ENCODE peak calls at places on chromosomes 16 and 17, in six cellular contexts. X, K, U, W, B and L are unnamed samples.

GRCh38 chr17:21676281-21677111 is 15.8 kb upstream of the KCNJ18 start:
- DNase-seq in B (no peak), W (no peak), U (no peak), X (no peak), K (no peak), L (no peak)

GRCh38 chr16:25279491-25279890 is 21.8 kb upstream of the ZKSCAN2 start:
- DNase-seq in W (no peak), U (no peak), B (no peak), K (no peak), X (no peak), L (no peak)

GRCh38 chr17:81076097-81076754 is 41.3 kb downstream of the BAIAP2 start:
- DNase-seq in B (no peak), U (peak; percentile 76), X (no peak), W (no peak), K (no peak), L (no peak)

GRCh38 chr16:66366433-66367299 is at the start of gene CDH5:
- DNase-seq in B (no peak), K (peak; percentile 74), X (no peak), U (peak; percentile 86), W (peak; percentile 89), L (no peak)

GRCh38 chr16:69465083-69465721 is 40.8 kb downstream of the CYB5B start:
- DNase-seq in U (no peak), X (no peak), B (no peak), W (no peak), K (no peak), L (no peak)

GRCh38 chr17:81683208-81683583 is 401 bp downstream of the ARL16 start:
- DNase-seq in K (no peak), W (no peak), X (no peak), B (no peak), U (no peak), L (no peak)

GRCh38 chr17:35684046-35684802 is 47.2 kb upstream of the RASL10B start:
- DNase-seq in X (no peak), U (no peak), W (no peak), B (no peak), K (no peak), L (no peak)

GRCh38 chr16:9469512-9469911 is 378.1 kb downstream of the HAPSTR1 start:
- DNase-seq in B (no peak), U (no peak), X (no peak), W (no peak), K (no peak), L (no peak)

GRCh38 chr16:68100504-68100903 is 15.3 kb downstream of the NFATC3 start:
- DNase-seq in W (no peak), B (no peak), U (no peak), K (no peak), X (no peak), L (no peak)

GRCh38 chr17:80984749-80985148 is 6.9 kb upstream of the CHMP6 start:
- DNase-seq in B (no peak), U (peak; percentile 30), W (peak; percentile 48), X (no peak), K (no peak), L (no peak)

GRCh38 chr16:14600164-14600563 is 29.9 kb downstream of the PARN start:
- DNase-seq in U (no peak), B (no peak), W (no peak), X (no peak), K (no peak), L (no peak)

DNA sequence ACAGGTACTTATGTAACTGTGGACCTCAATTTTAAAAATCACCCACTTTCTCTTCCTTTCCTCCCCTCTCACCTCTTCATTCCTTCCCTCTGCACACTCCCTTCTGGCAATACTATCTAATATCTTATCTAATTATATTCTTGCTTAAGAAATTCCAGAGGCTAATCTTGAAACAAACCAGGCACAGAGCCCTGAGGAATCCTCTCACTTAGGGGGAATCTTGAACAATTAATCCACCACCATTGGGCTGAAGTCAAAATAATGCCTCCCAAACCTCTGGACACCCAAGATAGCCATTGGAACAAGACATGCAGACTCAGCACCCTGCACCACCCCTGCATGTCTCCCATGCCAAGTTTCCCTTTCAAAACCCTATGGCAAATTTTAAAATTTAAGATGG is 1.0 kb upstream of the KRTAP4-6 start:
- DNase-seq in X (no peak), W (no peak), B (no peak), K (no peak), U (no peak), L (no peak)
- H3K27ac ChIP-seq in X (no peak overlapping the region), W (no peak overlapping the region), B (no peak overlapping the region), K (no peak overlapping the region), U (no peak overlapping the region), L (no peak overlapping the region)

GRCh38 chr16:54289242-54290051 is 2.9 kb upstream of the IRX3 start:
- DNase-seq in W (no peak), U (no peak), K (no peak), B (no peak), X (no peak), L (no peak)

GRCh38 chr16:54291981-54292487 is 5.4 kb upstream of the IRX3 start:
- DNase-seq in X (no peak), U (no peak), W (no peak), B (no peak), K (no peak), L (no peak)

GRCh38 chr16:54290203-54291106 is 3.9 kb upstream of the IRX3 start:
- DNase-seq in K (no peak), W (no peak), X (no peak), U (no peak), B (no peak), L (no peak)

GRCh38 chr16:54288592-54289241 is 2.1 kb upstream of the IRX3 start:
- DNase-seq in X (no peak), K (no peak), U (no peak), B (no peak), W (no peak), L (no peak)

DNA sequence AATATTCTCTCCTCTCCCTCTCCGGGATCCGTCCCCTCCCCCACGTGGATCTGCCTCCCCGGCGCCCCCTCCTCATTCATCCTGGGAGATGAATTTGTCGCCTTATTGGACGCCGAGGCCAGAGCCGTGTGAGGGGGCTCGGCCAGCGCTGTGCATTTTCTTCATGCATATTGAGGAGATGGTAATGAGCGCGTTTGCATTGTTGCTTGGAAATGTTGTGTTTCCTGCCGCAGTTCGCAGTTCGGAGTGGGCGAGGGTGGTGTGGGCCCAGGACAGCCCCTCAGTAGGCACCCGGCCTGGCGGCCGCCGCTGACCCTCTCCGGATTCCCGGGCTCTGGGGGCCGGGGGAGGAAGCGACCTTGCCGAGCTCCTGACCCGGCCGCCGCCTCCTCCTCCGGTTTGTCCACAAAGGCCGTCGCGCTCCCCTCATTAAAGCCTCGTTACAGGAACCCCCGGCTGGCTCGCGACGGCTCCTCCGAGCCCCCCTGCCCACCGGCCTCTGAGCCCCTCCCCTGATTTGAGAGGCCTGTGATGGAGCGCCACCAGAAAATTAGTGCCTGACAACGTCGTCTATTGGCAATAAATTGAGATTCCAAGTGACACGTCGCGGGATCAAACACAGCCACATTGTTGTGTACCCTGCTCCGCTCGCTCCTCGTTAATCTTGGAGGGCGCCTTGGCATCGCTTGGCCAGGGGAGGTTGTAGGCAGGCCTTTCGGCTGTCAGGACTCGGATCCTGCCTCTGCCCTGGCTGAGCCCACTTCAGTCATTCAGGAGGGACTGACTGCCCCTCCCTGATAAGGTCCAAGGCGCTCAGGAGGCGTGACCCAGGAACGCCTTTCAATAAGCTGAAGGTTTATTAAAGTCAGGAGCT is 4.8 kb upstream of the IRX3 start:
- DNase-seq in B (no peak), X (no peak), W (no peak), K (no peak), U (no peak), L (no peak)
- H3K4me3 ChIP-seq in B (no peak overlapping the region), X (no peak overlapping the region), W (no peak overlapping the region), K (no peak overlapping the region), U (no peak overlapping the region), L (no peak overlapping the region)

DNA sequence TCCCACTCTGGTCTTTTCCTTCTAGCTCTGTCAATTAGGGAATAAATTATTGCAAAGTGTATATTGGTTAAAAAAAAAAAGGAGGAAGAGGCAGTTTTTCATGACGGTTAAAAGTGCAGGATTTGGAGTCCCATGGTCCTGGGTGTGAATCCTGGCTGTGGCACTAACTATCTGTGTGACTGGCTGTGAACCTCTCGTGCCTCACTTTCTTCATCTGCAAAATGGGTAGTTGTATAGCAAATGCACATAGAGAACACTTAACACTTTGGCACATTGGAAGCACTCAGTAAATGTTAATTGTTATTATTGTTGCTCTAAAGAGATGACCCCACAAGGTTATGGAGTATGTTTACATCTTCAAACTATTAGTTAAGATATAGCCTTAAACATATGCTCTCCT is 10.5 kb upstream of the KRT23 start:
- DNase-seq in X (no peak), W (no peak), U (no peak), B (no peak), K (no peak), L (no peak)
- H3K27me3 ChIP-seq in X (peaks cover 2% of the 10 kb centered on the region), W (peaks cover 17% of the 10 kb centered on the region), U (no peaks in the 10 kb centered on the region), B (no peaks in the 10 kb centered on the region), K (peaks cover 19% of the 10 kb centered on the region), L (no peaks in the 10 kb centered on the region)

GRCh38 chr17:51430581-51430980 is 170.2 kb downstream of the UTP18 start:
- DNase-seq in X (no peak), K (no peak), W (no peak), B (no peak), U (no peak), L (no peak)
- H3K27ac ChIP-seq in X (no peak overlapping the region), K (no peak overlapping the region), W (no peak overlapping the region), B (no peak overlapping the region), U (no peak overlapping the region), L (no peak overlapping the region)

DNA sequence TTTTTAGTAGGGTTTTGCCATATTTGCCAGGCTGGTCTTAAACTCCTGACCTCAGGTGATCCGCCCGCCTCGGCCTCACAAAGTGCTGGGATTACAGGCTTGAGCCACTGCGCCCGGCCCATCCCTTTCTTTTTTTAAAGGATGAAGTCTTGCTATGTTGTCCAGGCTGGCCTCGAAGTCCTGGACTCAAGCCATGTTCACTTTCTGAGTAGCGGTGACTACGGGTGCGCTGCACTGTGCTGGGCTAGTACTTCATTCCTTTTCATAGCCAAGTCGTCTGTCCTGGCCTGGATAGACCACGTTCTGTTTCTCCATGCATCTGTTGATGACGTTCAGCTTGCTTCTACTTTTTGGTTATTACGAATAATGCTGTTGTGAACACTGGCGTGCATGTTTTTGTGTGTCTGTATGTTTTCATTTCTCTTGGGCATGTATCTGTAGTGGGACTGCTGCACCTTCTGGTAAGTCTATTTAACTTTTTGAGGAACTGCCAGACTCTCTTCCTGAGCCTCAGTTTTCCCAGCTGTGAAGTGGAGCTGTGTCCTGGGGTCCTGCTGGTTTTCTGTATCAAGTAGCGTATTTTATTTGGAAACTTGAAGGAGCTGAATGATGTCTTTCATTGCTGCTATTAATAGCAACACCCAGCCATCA is 40.0 kb upstream of the GSE1 start:
- DNase-seq in B (no peak), W (no peak), K (no peak), X (no peak), U (no peak), L (no peak)
- H3K4me3 ChIP-seq in B (no peak overlapping the region), W (peak overlapping the region; percentile 30), K (no peak overlapping the region), X (no peak overlapping the region), U (no peak overlapping the region), L (no peak overlapping the region)

DNA sequence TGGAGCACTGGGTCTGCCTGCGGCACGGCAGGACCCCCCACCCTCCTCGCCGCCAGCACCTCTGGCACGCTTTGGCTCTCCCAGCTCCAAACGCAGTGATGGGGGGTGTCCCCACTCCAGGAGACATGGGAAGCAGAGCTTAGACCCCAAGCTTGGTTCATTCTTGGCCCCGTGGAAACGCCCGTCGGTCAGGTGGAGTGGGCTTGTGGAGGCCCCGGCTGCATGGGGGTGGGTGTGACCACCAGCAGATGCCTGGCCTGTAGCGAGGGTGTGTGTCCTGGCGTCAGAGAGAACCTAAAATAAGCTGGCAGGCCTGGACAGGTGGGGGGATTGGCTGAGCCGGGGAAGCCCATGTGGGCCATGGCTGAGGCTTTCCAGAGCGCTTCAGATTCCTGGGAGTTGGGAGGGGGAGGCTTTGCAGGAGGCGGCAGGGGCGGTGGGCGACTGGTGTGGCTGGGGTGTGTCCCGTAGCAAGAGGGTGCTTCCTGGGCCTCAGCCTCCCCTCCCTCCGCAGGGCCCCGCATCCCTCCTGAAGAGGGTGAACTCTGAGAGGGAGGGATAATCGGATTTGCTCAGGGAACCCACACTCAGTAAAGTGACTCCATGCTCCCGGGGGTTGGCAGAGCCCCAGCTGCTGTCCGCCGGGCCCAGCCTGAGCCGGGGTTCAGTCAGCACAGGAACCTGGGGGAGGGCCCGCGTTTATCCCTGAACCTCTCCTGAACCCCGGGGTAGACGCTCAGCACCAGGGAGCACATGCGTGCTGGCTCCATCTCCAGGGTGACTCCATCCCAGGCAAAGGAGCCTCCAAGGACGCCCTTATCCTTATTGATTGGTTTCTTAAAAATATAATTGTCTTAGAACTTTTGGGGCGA is 3.4 kb downstream of the CACNA1H start:
- DNase-seq in X (no peak), W (no peak), K (no peak), B (no peak), U (peak; percentile 95), L (no peak)
- H3K27me3 ChIP-seq in X (peaks cover 8% of the 10 kb centered on the region), W (peaks cover 85% of the 10 kb centered on the region), K (peaks cover 72% of the 10 kb centered on the region), B (peaks cover 18% of the 10 kb centered on the region), U (no peaks in the 10 kb centered on the region), L (peaks cover 12% of the 10 kb centered on the region)